ENCODE peak calls at places on chromosomes 6 and 20, in eight cellular contexts. U, E, T, P, Z, X, M and L are unnamed samples.

GRCh38 chr6:42199106-42199981 is 4.6 kb upstream of the GUCA1B start:
- DNase-seq in E (no peak), U (no peak), Z (peak), X (no peak), P (no peak), M (no peak), T (no peak), L (no peak)

GRCh38 chr6:42171813-42172595 is 1.2 kb upstream of the GUCA1A start:
- DNase-seq in M (no peak), Z (no peak), U (no peak), X (no peak), P (no peak), T (no peak), E (no peak), L (no peak)

GRCh38 chr6:134288538-134289203 is 29.2 kb downstream of the SGK1 start:
- DNase-seq in M (no peak), Z (peak), P (no peak), T (no peak), E (no peak), U (no peak), X (no peak), L (no peak)

GRCh38 chr6:156160788-156161150 is 616.4 kb upstream of the ARID1B start:
- DNase-seq in P (no peak), E (no peak), Z (no peak), T (no peak), U (no peak), X (no peak), M (no peak), L (no peak)

GRCh38 chr20:40960521-40960956 is 68.1 kb upstream of the TOP1 start:
- DNase-seq in X (no peak), U (no peak), E (no peak), M (peak), P (peak), T (no peak), Z (no peak), L (no peak)

GRCh38 chr6:161359617-161359945 is 85.7 kb upstream of the AGPAT4 start:
- DNase-seq in X (no peak), M (no peak), Z (no peak), P (no peak), T (no peak), E (no peak), U (no peak), L (no peak)

GRCh38 chr6:72461144-72461543 is 160.7 kb upstream of the KCNQ5 start:
- DNase-seq in U (no peak), P (no peak), T (no peak), E (no peak), Z (no peak), X (no peak), M (no peak), L (no peak)

GRCh38 chr20:23515250-23515939 is 24.5 kb downstream of the CST8 start:
- DNase-seq in Z (peak), P (no peak), X (no peak), T (no peak), U (no peak), M (no peak), E (no peak), L (no peak)

GRCh38 chr20:53159144-53159543 is 187.0 kb downstream of the TSHZ2 start:
- DNase-seq in X (no peak), P (no peak), U (no peak), T (no peak), Z (no peak), E (no peak), M (no peak), L (no peak)

GRCh38 chr6:106114492-106114891 is 28.4 kb downstream of the PRDM1 start:
- DNase-seq in M (no peak), E (no peak), Z (no peak), T (no peak), P (no peak), U (peak), X (no peak), L (peak)

GRCh38 chr20:14336667-14337066 is 745 bp downstream of the FLRT3 start:
- DNase-seq in E (no peak), P (no peak), Z (no peak), U (no peak), X (no peak), M (no peak), T (no peak), L (no peak)

GRCh38 chr6:158418501-158418900 is 106.2 kb downstream of the TULP4 start:
- DNase-seq in T (no peak), M (no peak), P (no peak), U (no peak), Z (no peak), X (no peak), E (no peak), L (no peak)

GRCh38 chr6:114418304-114418972 is 75.6 kb upstream of the HS3ST5 start:
- DNase-seq in U (no peak), X (no peak), P (no peak), M (no peak), T (no peak), Z (no peak), E (no peak), L (no peak)

GRCh38 chr6:97465877-97466710 is 183.1 kb upstream of the MMS22L start:
- DNase-seq in P (no peak), X (no peak), M (no peak), U (no peak), T (peak), Z (no peak), E (no peak), L (no peak)

GRCh38 chr6:119350202-119351004 is 842 bp upstream of the MAN1A1 start:
- DNase-seq in U (no peak), X (peak), T (peak), M (no peak), E (peak), P (no peak), Z (peak), L (peak)

GRCh38 chr20:31560900-31561598 is 44.0 kb upstream of the ID1 start:
- DNase-seq in M (no peak), T (no peak), U (no peak), E (no peak), P (no peak), Z (peak), X (peak), L (no peak)

GRCh38 chr6:87341899-87342298 is 2.7 kb upstream of the C6orf163 start:
- DNase-seq in P (no peak), E (no peak), Z (no peak), U (no peak), T (no peak), M (no peak), X (no peak), L (no peak)

GRCh38 chr6:126657556-126658129 is 317.7 kb downstream of the CENPW start:
- DNase-seq in M (no peak), X (no peak), U (no peak), P (no peak), E (no peak), Z (peak), T (no peak), L (no peak)